ENCODE peak calls at places on chromosome 16, in six cellular contexts. One of them, this sample, is unnamed.

GRCh38 chr16:12449795-12450194 is 353.9 kb downstream of the CPPED1 start:
- DNase-seq in H9: no peak
- DNase-seq in H1: no peak
- DNase-seq in trophoblast cell: no peak
- DNase-seq in mesenchymal stem cell: no peak
- DNase-seq in IMR-90: peak
- DNase-seq in this sample: no peak

GRCh38 chr16:12090162-12090552 is 113.6 kb downstream of the SNX29 start:
- DNase-seq in mesenchymal stem cell: no peak
- DNase-seq in IMR-90: no peak
- DNase-seq in H1: no peak
- DNase-seq in H9: peak
- DNase-seq in trophoblast cell: no peak
- DNase-seq in this sample: no peak

GRCh38 chr16:80993293-80993691 is 13.4 kb downstream of the CMC2 start:
- DNase-seq in IMR-90: peak
- DNase-seq in mesenchymal stem cell: peak
- DNase-seq in trophoblast cell: peak
- DNase-seq in H9: no peak
- DNase-seq in H1: no peak
- DNase-seq in this sample: no peak

GRCh38 chr16:65769776-65770438 is 596.6 kb upstream of the CDH5 start:
- DNase-seq in H9: no peak
- DNase-seq in trophoblast cell: peak
- DNase-seq in H1: no peak
- DNase-seq in IMR-90: peak
- DNase-seq in mesenchymal stem cell: no peak
- DNase-seq in this sample: no peak

GRCh38 chr16:70428178-70428998 is 10.5 kb downstream of the ST3GAL2 start:
- DNase-seq in H1: peak
- DNase-seq in H9: peak
- DNase-seq in IMR-90: peak
- DNase-seq in mesenchymal stem cell: peak
- DNase-seq in trophoblast cell: peak
- DNase-seq in this sample: no peak

GRCh38 chr16:29674188-29674587 is 4.8 kb upstream of the QPRT start:
- DNase-seq in trophoblast cell: no peak
- DNase-seq in mesenchymal stem cell: no peak
- DNase-seq in H1: no peak
- DNase-seq in H9: no peak
- DNase-seq in IMR-90: peak
- DNase-seq in this sample: no peak

GRCh38 chr16:1745181-1745899 is 26.0 kb downstream of the NME3 start:
- DNase-seq in mesenchymal stem cell: peak
- DNase-seq in H1: no peak
- DNase-seq in trophoblast cell: peak
- DNase-seq in H9: no peak
- DNase-seq in IMR-90: peak
- DNase-seq in this sample: no peak

GRCh38 chr16:2698103-2698870 is 16.0 kb downstream of the KCTD5 start:
- DNase-seq in H9: no peak
- DNase-seq in mesenchymal stem cell: no peak
- DNase-seq in IMR-90: no peak
- DNase-seq in H1: no peak
- DNase-seq in trophoblast cell: no peak
- DNase-seq in this sample: no peak

GRCh38 chr16:79334127-79334526 is 266.4 kb downstream of the MAF start:
- DNase-seq in trophoblast cell: no peak
- DNase-seq in IMR-90: no peak
- DNase-seq in H1: peak
- DNase-seq in mesenchymal stem cell: no peak
- DNase-seq in H9: peak
- DNase-seq in this sample: no peak

GRCh38 chr16:53732296-53732929 is 28.5 kb downstream of the FTO start:
- DNase-seq in H9: no peak
- DNase-seq in trophoblast cell: peak
- DNase-seq in IMR-90: peak
- DNase-seq in H1: no peak
- DNase-seq in mesenchymal stem cell: no peak
- DNase-seq in this sample: no peak

GRCh38 chr16:4077083-4077714 is 39.0 kb downstream of the ADCY9 start:
- DNase-seq in trophoblast cell: no peak
- DNase-seq in mesenchymal stem cell: no peak
- DNase-seq in H1: no peak
- DNase-seq in IMR-90: no peak
- DNase-seq in H9: no peak
- DNase-seq in this sample: no peak
- H2BK120ac ChIP-seq in trophoblast cell: no peak
- H2BK120ac ChIP-seq in mesenchymal stem cell: no peak
- H2BK120ac ChIP-seq in H1: no peak
- H2BK120ac ChIP-seq in IMR-90: no peak
- H2BK120ac ChIP-seq in H9: no peak
- H2BK120ac ChIP-seq in this sample: no peak

GRCh38 chr16:72313903-72314302 is 141.9 kb upstream of the PMFBP1 start:
- DNase-seq in H9: no peak
- DNase-seq in IMR-90: no peak
- DNase-seq in H1: no peak
- DNase-seq in mesenchymal stem cell: peak
- DNase-seq in trophoblast cell: no peak
- DNase-seq in this sample: no peak
- H3K14ac ChIP-seq in H9: no peak
- H3K14ac ChIP-seq in IMR-90: no peak
- H3K14ac ChIP-seq in H1: no peak
- H3K14ac ChIP-seq in mesenchymal stem cell: no peak
- H3K14ac ChIP-seq in trophoblast cell: no peak
- H3K14ac ChIP-seq in this sample: no peak

DNA sequence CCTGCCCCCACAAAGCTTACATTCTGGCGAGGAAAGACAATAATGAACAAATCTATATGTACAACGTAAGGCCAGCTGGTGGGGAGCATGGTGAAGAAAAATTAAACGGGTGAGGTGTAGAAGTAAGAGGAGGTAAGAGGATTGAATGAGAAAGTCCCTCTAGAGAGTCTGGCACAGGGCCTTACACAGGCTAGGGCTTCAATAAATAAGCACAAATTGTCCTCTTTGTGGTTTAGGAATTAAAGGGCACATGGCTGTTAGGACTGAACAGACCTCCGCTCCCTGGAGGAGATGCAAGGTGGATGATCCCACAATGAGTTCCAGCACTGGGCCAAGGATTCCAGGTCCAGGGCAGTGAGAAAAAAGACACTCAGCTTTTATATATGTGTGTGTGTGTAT is 43.1 kb upstream of the HAPSTR1 start:
- DNase-seq in trophoblast cell: no peak
- DNase-seq in H1: no peak
- DNase-seq in mesenchymal stem cell: peak
- DNase-seq in H9: no peak
- DNase-seq in IMR-90: peak
- DNase-seq in this sample: no peak
- H2BK5ac ChIP-seq in trophoblast cell: peak
- H2BK5ac ChIP-seq in H1: peak
- H2BK5ac ChIP-seq in mesenchymal stem cell: no peak
- H2BK5ac ChIP-seq in H9: no peak
- H2BK5ac ChIP-seq in IMR-90: peak
- H2BK5ac ChIP-seq in this sample: no peak

DNA sequence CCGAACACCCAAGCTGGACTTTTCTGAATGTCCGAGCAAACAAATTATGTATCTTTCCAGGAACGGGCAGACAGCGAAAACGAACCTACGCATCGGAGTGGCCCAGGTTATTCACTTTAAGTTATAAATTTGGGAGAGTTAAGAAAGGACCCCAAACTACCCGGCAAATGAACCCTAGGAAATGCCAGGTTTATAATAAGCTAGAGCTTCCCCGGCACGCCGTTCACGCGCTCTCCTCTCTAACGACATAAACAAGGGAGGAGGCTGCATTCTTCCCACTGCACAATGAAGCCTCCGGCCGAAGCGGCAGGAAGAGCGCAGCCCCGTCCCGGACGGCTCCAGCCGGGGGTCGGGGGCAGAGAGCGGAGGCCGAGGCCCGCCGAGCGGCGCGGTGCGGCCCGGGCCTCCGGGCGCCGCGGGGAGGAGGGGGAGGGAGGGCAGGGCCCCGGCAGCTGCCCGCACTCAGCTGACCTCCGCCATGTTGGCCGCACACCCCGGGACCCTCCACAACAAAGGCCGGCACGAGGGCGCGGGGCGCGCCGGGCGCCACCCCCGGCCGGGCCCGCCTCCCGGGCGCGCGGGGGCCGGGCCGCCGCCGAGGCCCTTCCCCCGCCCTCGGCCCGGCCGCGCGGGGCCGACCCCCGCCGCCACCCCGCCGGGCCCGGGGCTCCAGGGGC is 770 bp downstream of the SIAH1 start:
- DNase-seq in IMR-90: peak
- DNase-seq in H1: peak
- DNase-seq in mesenchymal stem cell: peak
- DNase-seq in trophoblast cell: peak
- DNase-seq in H9: peak
- DNase-seq in this sample: peak
- H2BK120ac ChIP-seq in IMR-90: peak
- H2BK120ac ChIP-seq in H1: no peak
- H2BK120ac ChIP-seq in mesenchymal stem cell: peak
- H2BK120ac ChIP-seq in trophoblast cell: peak
- H2BK120ac ChIP-seq in H9: no peak
- H2BK120ac ChIP-seq in this sample: no peak

GRCh38 chr16:35752012-35752772 is 2292.8 kb downstream of the TP53TG3F start:
- DNase-seq in H1: no peak
- DNase-seq in IMR-90: no peak
- DNase-seq in mesenchymal stem cell: no peak
- DNase-seq in trophoblast cell: no peak
- DNase-seq in H9: no peak
- DNase-seq in this sample: no peak

GRCh38 chr16:35751191-35751941 is 2292.0 kb downstream of the TP53TG3F start:
- DNase-seq in trophoblast cell: no peak
- DNase-seq in H9: no peak
- DNase-seq in H1: no peak
- DNase-seq in mesenchymal stem cell: no peak
- DNase-seq in IMR-90: no peak
- DNase-seq in this sample: no peak

GRCh38 chr16:35753559-35754390 is 2294.4 kb downstream of the TP53TG3F start:
- DNase-seq in H9: no peak
- DNase-seq in trophoblast cell: no peak
- DNase-seq in IMR-90: no peak
- DNase-seq in H1: no peak
- DNase-seq in mesenchymal stem cell: no peak
- DNase-seq in this sample: no peak

GRCh38 chr16:35752773-35753558 is 2293.6 kb downstream of the TP53TG3F start:
- DNase-seq in H1: no peak
- DNase-seq in IMR-90: no peak
- DNase-seq in mesenchymal stem cell: no peak
- DNase-seq in H9: no peak
- DNase-seq in trophoblast cell: no peak
- DNase-seq in this sample: no peak

GRCh38 chr16:35754391-35755369 is 2295.3 kb downstream of the TP53TG3F start:
- DNase-seq in IMR-90: no peak
- DNase-seq in H9: no peak
- DNase-seq in trophoblast cell: no peak
- DNase-seq in H1: no peak
- DNase-seq in mesenchymal stem cell: no peak
- DNase-seq in this sample: no peak
- H3K14ac ChIP-seq in IMR-90: no peak
- H3K14ac ChIP-seq in H9: no peak
- H3K14ac ChIP-seq in trophoblast cell: no peak
- H3K14ac ChIP-seq in H1: no peak
- H3K14ac ChIP-seq in mesenchymal stem cell: no peak
- H3K14ac ChIP-seq in this sample: no peak

This sample was measured in neuronal stem cell.